ENCODE peak calls at places on chromosomes 4 and X, in six cellular contexts. B is SK-N-SH, A is astrocyte of the spinal cord, E is IMR-90, M is HEK293T, K is ELR. R is an unnamed sample.

GRCh38 chrX:152817082-152817744 is 13.3 kb downstream of the CETN2 start:
- DNase-seq in M (peak; percentile 61), A (peak; percentile 39), E (peak; percentile 54), K (peak; percentile 70), B (peak; percentile 43), R (peak; percentile 53)

GRCh38 chr4:119286377-119287002 is 35.4 kb downstream of the FABP2 start:
- DNase-seq in B (peak; percentile 32), A (peak; percentile 88), M (no peak), K (peak; percentile 77), E (peak; percentile 83), R (peak; percentile 26)

GRCh38 chr4:182289809-182290208 is 46.6 kb downstream of the TENM3 start:
- DNase-seq in E (no peak), M (no peak), B (no peak), A (no peak), K (no peak), R (no peak)

GRCh38 chr4:135050086-135050717 is 848.6 kb upstream of the PABPC4L start:
- DNase-seq in E (no peak), B (no peak), K (no peak), A (no peak), M (no peak), R (no peak)

GRCh38 chrX:42976729-42977366 is 198.9 kb upstream of the PPP1R2C start:
- DNase-seq in K (no peak), B (no peak), E (no peak), M (no peak), A (no peak), R (no peak)

GRCh38 chr4:1991596-1992434 is 17.0 kb downstream of the NELFA start:
- DNase-seq in E (no peak), M (no peak), B (peak; percentile 49), A (no peak), K (no peak), R (peak; percentile 52)

GRCh38 chr4:25423548-25423947 is 46.5 kb downstream of the ANAPC4 start:
- DNase-seq in A (no peak), K (no peak), M (no peak), E (no peak), B (no peak), R (no peak)

GRCh38 chr4:22573198-22573597 is 57.3 kb upstream of the ADGRA3 start:
- DNase-seq in M (no peak), K (no peak), E (no peak), A (peak; percentile 32), B (no peak), R (peak; percentile 50)

GRCh38 chr4:15659768-15660394 is 4.7 kb upstream of the FBXL5 start:
- DNase-seq in B (no peak), K (peak; percentile 16), A (no peak), E (peak; percentile 56), M (no peak), R (no peak)

GRCh38 chr4:81891005-81891795 is 419.5 kb upstream of the RASGEF1B start:
- DNase-seq in K (no peak), B (no peak), M (no peak), E (no peak), A (no peak), R (no peak)

GRCh38 chr4:23937173-23937572 is 47.3 kb upstream of the PPARGC1A start:
- DNase-seq in E (peak; percentile 48), B (no peak), M (no peak), K (no peak), A (no peak), R (no peak)

GRCh38 chr4:27066591-27066990 is 205.9 kb downstream of the STIM2 start:
- DNase-seq in E (no peak), B (no peak), A (no peak), M (no peak), K (no peak), R (no peak)

GRCh38 chr4:159446266-159446976 is 343.5 kb downstream of the RAPGEF2 start:
- DNase-seq in M (peak; percentile 69), E (peak; percentile 84), A (peak; percentile 80), K (peak; percentile 85), B (peak; percentile 63), R (peak; percentile 69)